ENCODE peak calls at places on chromosomes 2 and 18, in five cellular contexts. F, E, D, R and O are unnamed samples.

GRCh38 chr2:159925975-159926374 is 128.0 kb upstream of the CD302 start:
- DNase-seq in F (no peak), E (no peak), D (no peak), R (no peak), O (no peak)

GRCh38 chr2:216643986-216644662 is 10.9 kb downstream of the IGFBP2 start:
- DNase-seq in F (no peak), E (no peak), D (no peak), R (no peak), O (peak; percentile 70)

GRCh38 chr2:6963727-6964126 is 46.5 kb downstream of the RNF144A start:
- DNase-seq in F (no peak), E (no peak), D (no peak), R (no peak), O (no peak)

GRCh38 chr2:61620244-61621159 is 82.3 kb upstream of the XPO1 start:
- DNase-seq in F (no peak), E (peak; percentile 25), D (no peak), R (no peak), O (no peak)

GRCh38 chr2:10584242-10584753 is 105.5 kb downstream of the NOL10 start:
- DNase-seq in F (no peak), E (peak; percentile 67), D (no peak), R (no peak), O (no peak)

GRCh38 chr2:187890690-187891089 is 336.5 kb upstream of the TFPI start:
- DNase-seq in F (no peak), E (no peak), D (no peak), R (no peak), O (no peak)

GRCh38 chr2:231710751-231711676 is 2.7 kb downstream of the PTMA start:
- DNase-seq in F (no peak), E (no peak), D (peak; percentile 81), R (no peak), O (peak; percentile 27)

GRCh38 chr2:176744156-176744555 is 468.4 kb upstream of the HNRNPA3 start:
- DNase-seq in F (no peak), E (no peak), D (no peak), R (no peak), O (no peak)

GRCh38 chr2:203594541-203594940 is 59.4 kb upstream of the RAPH1 start:
- DNase-seq in F (no peak), E (no peak), D (no peak), R (no peak), O (no peak)

GRCh38 chr18:9916067-9916684 is 2.4 kb downstream of the VAPA start:
- DNase-seq in F (no peak), E (no peak), D (no peak), R (no peak), O (no peak)
- H3K4me3 ChIP-seq in F (peak overlapping the region; percentile 67), E (peak overlapping the region; percentile 96), D (peak overlapping the region; percentile 61), R (peak overlapping the region; percentile 97), O (peak overlapping the region; percentile 96)

DNA sequence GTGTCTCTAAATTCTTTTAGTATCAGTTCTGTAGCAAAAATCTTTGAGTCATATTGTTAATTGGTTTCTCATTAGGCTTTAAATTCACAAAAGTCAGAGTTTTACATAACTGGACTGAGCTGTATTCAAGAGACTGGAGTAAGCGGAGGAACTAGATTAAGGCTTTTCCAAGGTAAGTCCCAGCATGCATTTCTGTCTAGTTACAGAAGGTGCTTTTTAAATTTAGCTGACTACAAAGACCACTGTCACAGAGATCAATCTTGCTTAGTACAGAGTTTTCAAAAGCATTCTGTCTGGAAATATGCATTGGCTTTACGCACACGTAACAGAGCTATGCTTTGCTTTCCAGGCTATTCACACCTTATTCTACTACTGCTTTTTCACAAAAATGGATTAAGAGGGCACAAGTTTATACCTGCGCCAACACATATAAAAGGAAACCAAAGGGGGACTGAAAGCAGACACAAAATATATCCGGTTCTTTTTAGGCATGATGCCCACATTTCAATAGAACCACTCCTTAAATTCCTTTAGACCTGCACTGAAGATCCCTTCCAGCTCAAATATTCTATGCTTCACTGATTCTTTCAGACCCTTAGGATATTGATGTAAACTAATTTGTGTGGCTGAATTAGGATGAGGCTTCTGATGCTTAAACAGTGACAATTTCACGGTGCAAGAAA is 560.7 kb upstream of the CRIM1 start:
- DNase-seq in F (no peak), E (no peak), D (no peak), R (no peak), O (no peak)
- TF ChIP-seq EP300 in F (no peak), E (no peak), D (no peak), R (no peak), O (no peak)

GRCh38 chr2:205714058-205714776 is 31.9 kb downstream of the NRP2 start:
- DNase-seq in F (no peak), E (no peak), D (no peak), R (peak; percentile 78), O (no peak)

GRCh38 chr2:205712983-205713531 is 30.8 kb downstream of the NRP2 start:
- DNase-seq in F (no peak), E (no peak), D (no peak), R (no peak), O (no peak)

GRCh38 chr2:205716126-205716525 is 33.8 kb downstream of the NRP2 start:
- DNase-seq in F (no peak), E (no peak), D (no peak), R (no peak), O (no peak)

GRCh38 chr2:205712508-205712907 is 30.2 kb downstream of the NRP2 start:
- DNase-seq in F (no peak), E (no peak), D (no peak), R (no peak), O (no peak)

GRCh38 chr2:205714789-205715411 is 32.6 kb downstream of the NRP2 start:
- DNase-seq in F (no peak), E (no peak), D (no peak), R (no peak), O (no peak)
- H3K4me3 ChIP-seq in F (no peak overlapping the region), E (no peak overlapping the region), D (no peak overlapping the region), R (no peak overlapping the region), O (no peak overlapping the region)

GRCh38 chr18:815353-815752 is 3.3 kb upstream of the YES1 start:
- DNase-seq in F (no peak), E (no peak), D (no peak), R (no peak), O (no peak)

GRCh38 chr18:813405-814071 is 1.5 kb upstream of the YES1 start:
- DNase-seq in F (no peak), E (no peak), D (no peak), R (no peak), O (no peak)

GRCh38 chr18:814300-815084 is 2.5 kb upstream of the YES1 start:
- DNase-seq in F (no peak), E (no peak), D (no peak), R (no peak), O (no peak)

GRCh38 chr18:816869-817268 is 4.8 kb upstream of the YES1 start:
- DNase-seq in F (no peak), E (no peak), D (no peak), R (no peak), O (no peak)

GRCh38 chr18:816088-816653 is 4.1 kb upstream of the YES1 start:
- DNase-seq in F (no peak), E (peak; percentile 24), D (no peak), R (no peak), O (no peak)
- TF ChIP-seq EP300 in F (no peak), E (no peak), D (no peak), R (no peak), O (no peak)

GRCh38 chr2:170341684-170342631 is 164.0 kb downstream of the MYO3B start:
- DNase-seq in F (no peak), E (no peak), D (no peak), R (no peak), O (no peak)

GRCh38 chr2:170339753-170340692 is 162.1 kb downstream of the MYO3B start:
- DNase-seq in F (no peak), E (no peak), D (no peak), R (no peak), O (no peak)

GRCh38 chr2:170336916-170337315 is 159.0 kb downstream of the MYO3B start:
- DNase-seq in F (no peak), E (no peak), D (no peak), R (no peak), O (no peak)

GRCh38 chr2:170340693-170341068 is 162.7 kb downstream of the MYO3B start:
- DNase-seq in F (no peak), E (no peak), D (no peak), R (peak; percentile 60), O (no peak)

GRCh38 chr2:170339324-170339723 is 161.4 kb downstream of the MYO3B start:
- DNase-seq in F (no peak), E (no peak), D (no peak), R (no peak), O (no peak)
- H3K4me3 ChIP-seq in F (no peak overlapping the region), E (no peak overlapping the region), D (no peak overlapping the region), R (no peak overlapping the region), O (no peak overlapping the region)

GRCh38 chr2:195666113-195666712 is 9.2 kb downstream of the SLC39A10 start:
- DNase-seq in F (no peak), E (no peak), D (no peak), R (no peak), O (no peak)
- TF ChIP-seq EP300 in F (no peak), E (no peak), D (no peak), R (no peak), O (no peak)